ENCODE peak calls at places on chromosomes 13 and 19, in six cellular contexts. R, S, T, X, E and C are unnamed samples.

GRCh38 chr13:47990920-47991466 is 10.1 kb downstream of the SUCLA2 start:
- DNase-seq in R (no peak), S (no peak), E (no peak), X (no peak), T (no peak), C (no peak)

GRCh38 chr13:33348366-33348765 is 62.8 kb upstream of the STARD13 start:
- DNase-seq in T (no peak), S (no peak), R (no peak), E (no peak), X (no peak), C (no peak)

GRCh38 chr19:57465680-57466381 is 8.9 kb upstream of the VN1R1 start:
- DNase-seq in X (no peak), T (no peak), S (no peak), E (peak), R (no peak), C (peak)

GRCh38 chr19:799076-799881 is 2.0 kb downstream of the PTBP1 start:
- DNase-seq in X (no peak), R (no peak), T (no peak), E (no peak), S (no peak), C (no peak)

GRCh38 chr13:90156390-90156789 is 1191.1 kb upstream of the MIR17HG start:
- DNase-seq in E (no peak), S (no peak), X (no peak), R (no peak), T (no peak), C (no peak)

GRCh38 chr19:1161716-1162115 is 12.4 kb downstream of the SBNO2 start:
- DNase-seq in X (no peak), R (no peak), S (no peak), E (no peak), T (no peak), C (peak)

GRCh38 chr13:113917523-113918371 is 53.9 kb upstream of the GAS6 start:
- DNase-seq in R (no peak), E (no peak), S (no peak), T (no peak), X (no peak), C (no peak)

GRCh38 chr19:3699071-3699740 is 1.1 kb downstream of the PIP5K1C start:
- DNase-seq in S (no peak), X (no peak), R (peak), T (no peak), E (no peak), C (no peak)

GRCh38 chr13:28623782-28624706 is 34.9 kb upstream of the POMP start:
- DNase-seq in T (no peak), R (no peak), E (no peak), S (no peak), X (no peak), C (no peak)

GRCh38 chr13:98184796-98185195 is 7.7 kb upstream of the RNF113B start:
- DNase-seq in S (no peak), T (no peak), R (no peak), X (no peak), E (no peak), C (peak)

GRCh38 chr19:16325671-16326400 is 1.2 kb downstream of the KLF2 start:
- DNase-seq in S (peak), E (no peak), X (no peak), R (no peak), T (no peak), C (peak)

GRCh38 chr19:33456076-33456844 is 65.3 kb downstream of the PEPD start:
- DNase-seq in E (no peak), T (no peak), X (no peak), S (no peak), R (no peak), C (no peak)

GRCh38 chr19:5817218-5817617 is 12.4 kb downstream of the NRTN start:
- DNase-seq in X (no peak), T (no peak), E (no peak), S (no peak), R (no peak), C (no peak)

GRCh38 chr13:73224708-73225107 is 165.9 kb downstream of the KLF5 start:
- DNase-seq in E (no peak), R (no peak), X (no peak), T (no peak), S (no peak), C (no peak)

GRCh38 chr13:32504876-32505275 is 33.7 kb downstream of the N4BP2L2 start:
- DNase-seq in X (no peak), E (no peak), T (no peak), S (no peak), R (no peak), C (no peak)

GRCh38 chr13:67238277-67238859 is 8.2 kb upstream of the PCDH9 start:
- DNase-seq in X (no peak), R (no peak), S (no peak), E (no peak), T (no peak), C (no peak)

GRCh38 chr19:18450934-18451836 is 13.3 kb upstream of the ISYNA1 start:
- DNase-seq in E (peak), S (peak), T (peak), X (no peak), R (no peak), C (peak)

GRCh38 chr19:48881741-48882657 is 9.8 kb downstream of the PPP1R15A start:
- DNase-seq in T (no peak), R (no peak), X (no peak), S (no peak), E (no peak), C (no peak)

GRCh38 chr13:52127783-52128702 is 830 bp downstream of the NEK5 start:
- DNase-seq in S (peak), E (peak), X (peak), T (peak), R (no peak), C (peak)

GRCh38 chr19:56114051-56114694 is 6.9 kb downstream of the ZNF787 start:
- DNase-seq in R (no peak), T (no peak), S (no peak), X (no peak), E (no peak), C (no peak)

GRCh38 chr13:46197299-46197975 is 14.3 kb upstream of the LRRC63 start:
- DNase-seq in E (no peak), R (no peak), S (no peak), T (no peak), X (peak), C (no peak)